ENCODE peak calls at places on chromosome 15, in nine cellular contexts. W, P, A, C, J, M, Q, I and O are unnamed samples.

GRCh38 chr15:90674476-90674875 is 42.7 kb upstream of the BLM start:
- DNase-seq in M (no peak), W (no peak), C (no peak), I (no peak), A (no peak), P (no peak), J (peak; percentile 22), Q (no peak), O (no peak)

GRCh38 chr15:78060232-78060631 is 17.3 kb downstream of the TBC1D2B start:
- DNase-seq in M (no peak), Q (no peak), J (no peak), P (no peak), W (no peak), C (no peak), I (no peak), A (no peak), O (no peak)

GRCh38 chr15:61034793-61035710 is 194.1 kb downstream of the RORA start:
- DNase-seq in J (peak; percentile 79), C (peak; percentile 33), P (no peak), M (peak; percentile 79), A (no peak), I (no peak), Q (no peak), W (no peak), O (no peak)

GRCh38 chr15:98003528-98003927 is 43.0 kb downstream of the ARRDC4 start:
- DNase-seq in W (no peak), C (no peak), J (no peak), M (no peak), P (no peak), Q (no peak), A (no peak), I (no peak), O (no peak)

GRCh38 chr15:74616020-74616939 is 644 bp downstream of the CLK3 start:
- DNase-seq in C (peak; percentile 42), A (peak; percentile 89), I (peak; percentile 58), M (peak; percentile 73), P (peak; percentile 81), J (peak; percentile 52), W (peak; percentile 87), Q (peak; percentile 60), O (peak; percentile 61)

GRCh38 chr15:79088426-79089205 is 2.0 kb downstream of the RASGRF1 start:
- DNase-seq in A (no peak), P (no peak), J (no peak), I (no peak), W (no peak), C (no peak), M (no peak), Q (no peak), O (no peak)

GRCh38 chr15:41042851-41043250 is 73.2 kb downstream of the INO80 start:
- DNase-seq in Q (no peak), I (no peak), W (no peak), C (no peak), J (no peak), M (no peak), A (no peak), P (no peak), O (no peak)

GRCh38 chr15:29924750-29925149 is 102.5 kb upstream of the TJP1 start:
- DNase-seq in A (peak; percentile 12), C (peak; percentile 79), P (no peak), J (peak; percentile 53), M (peak; percentile 89), I (no peak), Q (no peak), W (no peak), O (no peak)

GRCh38 chr15:89673162-89673506 is 6.0 kb downstream of the PLIN1 start:
- DNase-seq in I (no peak), M (peak; percentile 54), Q (peak; percentile 41), A (no peak), J (no peak), C (no peak), P (no peak), W (no peak), O (no peak)

GRCh38 chr15:40847225-40847961 is 3.5 kb downstream of the SPINT1 start:
- DNase-seq in I (peak; percentile 55), M (peak; percentile 68), Q (no peak), C (peak; percentile 25), A (peak; percentile 92), P (no peak), J (no peak), W (peak; percentile 84), O (no peak)

GRCh38 chr15:90364251-90364650 is 12.2 kb downstream of the ZNF774 start:
- DNase-seq in Q (no peak), A (no peak), J (peak; percentile 32), C (no peak), M (peak; percentile 76), P (no peak), I (no peak), W (no peak), O (no peak)

GRCh38 chr15:47750030-47750739 is 32.9 kb downstream of the SEMA6D start:
- DNase-seq in M (peak; percentile 57), W (no peak), I (no peak), Q (no peak), J (peak; percentile 70), P (no peak), A (no peak), C (peak; percentile 83), O (no peak)
- H3K27ac ChIP-seq in M (no peak overlapping the region), W (no peak overlapping the region), I (no peak overlapping the region), Q (no peak overlapping the region), J (peak overlapping the region; percentile 68), P (no peak overlapping the region), A (no peak overlapping the region), C (no peak overlapping the region), O (no peak overlapping the region)

GRCh38 chr15:39730552-39730951 is 52.1 kb downstream of the FSIP1 start:
- DNase-seq in M (no peak), P (no peak), A (peak; percentile 14), C (no peak), Q (no peak), I (no peak), W (no peak), J (no peak), O (no peak)

GRCh38 chr15:39736646-39737550 is 45.7 kb downstream of the FSIP1 start:
- DNase-seq in W (no peak), J (no peak), P (no peak), A (no peak), C (no peak), Q (no peak), M (peak; percentile 8), I (no peak), O (no peak)

GRCh38 chr15:39731266-39731665 is 51.4 kb downstream of the FSIP1 start:
- DNase-seq in I (no peak), Q (no peak), P (no peak), A (no peak), W (no peak), C (no peak), M (no peak), J (no peak), O (no peak)

GRCh38 chr15:39738998-39739397 is 43.6 kb downstream of the FSIP1 start:
- DNase-seq in W (no peak), I (no peak), A (no peak), Q (no peak), P (no peak), C (no peak), J (no peak), M (no peak), O (no peak)

DNA sequence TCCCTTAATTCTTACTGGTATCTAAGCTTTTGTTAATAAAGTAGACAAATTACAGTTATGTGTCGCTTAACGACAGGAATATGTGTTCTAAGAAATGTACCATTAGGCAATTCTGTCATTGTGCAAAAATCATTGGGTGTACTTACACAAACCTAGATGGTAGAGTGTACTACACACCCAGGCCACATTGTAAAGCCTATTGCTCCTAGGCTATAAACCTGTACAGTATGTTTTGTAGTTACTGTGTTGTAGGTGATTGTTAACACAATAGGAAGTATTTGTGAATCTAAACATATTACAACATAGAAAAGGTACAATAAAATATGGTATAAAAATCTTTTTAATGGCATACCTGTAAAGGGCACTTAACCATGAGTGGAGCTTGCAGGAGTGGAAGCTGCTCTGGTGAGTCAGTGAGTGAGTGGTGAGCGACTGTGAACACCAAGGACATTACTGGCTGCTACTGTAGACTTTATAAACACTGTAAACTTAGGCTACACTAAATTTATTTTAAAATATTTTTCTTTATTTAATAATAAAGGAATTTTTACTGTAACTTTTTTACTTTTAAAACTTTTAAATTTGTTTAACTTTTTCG is 47.4 kb downstream of the FSIP1 start:
- DNase-seq in M (no peak), W (no peak), A (peak; percentile 52), I (no peak), P (no peak), C (no peak), Q (no peak), J (no peak), O (no peak)
- H3K27ac ChIP-seq in M (no peak overlapping the region), W (no peak overlapping the region), A (peak overlapping the region; percentile 19), I (no peak overlapping the region), P (no peak overlapping the region), C (no peak overlapping the region), Q (no peak overlapping the region), J (no peak overlapping the region), O (no peak overlapping the region)

GRCh38 chr15:72161351-72162132 is 36.0 kb downstream of the GRAMD2A start:
- DNase-seq in A (no peak), J (no peak), I (no peak), P (no peak), Q (no peak), C (no peak), W (peak; percentile 11), M (no peak), O (no peak)
- H3K27ac ChIP-seq in A (no peak overlapping the region), J (no peak overlapping the region), I (no peak overlapping the region), P (no peak overlapping the region), Q (no peak overlapping the region), C (no peak overlapping the region), W (no peak overlapping the region), M (no peak overlapping the region), O (no peak overlapping the region)

GRCh38 chr15:76335851-76336253 is 721 bp upstream of the ISL2 start:
- DNase-seq in A (no peak), W (no peak), P (no peak), J (peak; percentile 27), M (no peak), I (peak; percentile 38), C (no peak), Q (peak; percentile 21), O (no peak)
- H3K27ac ChIP-seq in A (peak overlapping the region; percentile 59), W (peak overlapping the region; percentile 53), P (no peak overlapping the region), J (no peak overlapping the region), M (no peak overlapping the region), I (peak overlapping the region; percentile 55), C (no peak overlapping the region), Q (no peak overlapping the region), O (no peak overlapping the region)

GRCh38 chr15:65259367-65259781 is 27.3 kb downstream of the PARP16 start:
- DNase-seq in I (no peak), P (no peak), J (peak; percentile 11), W (no peak), M (no peak), A (peak; percentile 38), Q (no peak), C (no peak), O (no peak)
- H3K27ac ChIP-seq in I (no peak overlapping the region), P (no peak overlapping the region), J (no peak overlapping the region), W (peak overlapping the region; percentile 16), M (no peak overlapping the region), A (peak overlapping the region; percentile 74), Q (no peak overlapping the region), C (no peak overlapping the region), O (no peak overlapping the region)